ENCODE peak calls at places on chromosome 21, in eight cellular contexts. H is brain microvascular endothelial cell, I is fibroblast of mammary gland, J is dorsolateral prefrontal cortex, F is stomach, B is RWPE1, D is A549, Y is GM23338. P is an unnamed sample.

GRCh38 chr21:33230518-33231324 is 983 bp downstream of the IFNAR2 start:
- DNase-seq in H (peak), I (peak), J (peak), F (no peak), B (peak), D (peak), Y (peak), P (peak)

GRCh38 chr21:35043549-35043948 is 5.6 kb downstream of the RUNX1 start:
- DNase-seq in H (no peak), I (no peak), J (no peak), F (no peak), B (no peak), D (no peak), Y (no peak), P (no peak)

GRCh38 chr21:45098867-45099266 is 24.5 kb downstream of the ADARB1 start:
- DNase-seq in H (no peak), I (peak), J (no peak), F (no peak), B (no peak), D (no peak), Y (peak), P (no peak)

GRCh38 chr21:45282283-45283018 is 5.2 kb downstream of the POFUT2 start:
- DNase-seq in H (no peak), I (no peak), J (no peak), F (peak), B (no peak), D (no peak), Y (no peak), P (no peak)

GRCh38 chr21:45202344-45202743 is 85.4 kb downstream of the POFUT2 start:
- DNase-seq in H (no peak), I (no peak), J (no peak), F (no peak), B (no peak), D (no peak), Y (no peak), P (no peak)

GRCh38 chr21:33396966-33397365 is 6.2 kb upstream of the IFNGR2 start:
- DNase-seq in H (peak), I (peak), J (no peak), F (no peak), B (no peak), D (no peak), Y (no peak), P (no peak)

GRCh38 chr21:14267071-14267470 is 51.1 kb downstream of the RBM11 start:
- DNase-seq in H (no peak), I (no peak), J (no peak), F (no peak), B (no peak), D (no peak), Y (no peak), P (no peak)

GRCh38 chr21:34968414-34969333 is 80.4 kb downstream of the RUNX1 start:
- DNase-seq in H (no peak), I (no peak), J (no peak), F (no peak), B (no peak), D (no peak), Y (no peak), P (no peak)

GRCh38 chr21:32918467-32919140 is 107.1 kb upstream of the OLIG2 start:
- DNase-seq in H (no peak), I (no peak), J (no peak), F (no peak), B (no peak), D (no peak), Y (no peak), P (no peak)

GRCh38 chr21:45558044-45558721 is 15.9 kb upstream of the SLC19A1 start:
- DNase-seq in H (no peak), I (no peak), J (no peak), F (peak), B (no peak), D (no peak), Y (no peak), P (no peak)

GRCh38 chr21:42542596-42542995 is 28.9 kb downstream of the SLC37A1 start:
- DNase-seq in H (no peak), I (no peak), J (no peak), F (no peak), B (no peak), D (no peak), Y (no peak), P (no peak)

GRCh38 chr21:35164380-35164779 is 115.3 kb upstream of the RUNX1 start:
- DNase-seq in H (no peak), I (no peak), J (no peak), F (no peak), B (no peak), D (no peak), Y (no peak), P (no peak)

GRCh38 chr21:38314534-38314933 is 57.7 kb downstream of the KCNJ15 start:
- DNase-seq in H (no peak), I (no peak), J (no peak), F (no peak), B (no peak), D (no peak), Y (no peak), P (no peak)

GRCh38 chr21:32819702-32820101 is 48.1 kb upstream of the PAXBP1 start:
- DNase-seq in H (peak), I (peak), J (no peak), F (no peak), B (no peak), D (no peak), Y (no peak), P (no peak)

GRCh38 chr21:14968029-14968428 is 96.8 kb downstream of the NRIP1 start:
- DNase-seq in H (no peak), I (no peak), J (no peak), F (no peak), B (peak), D (no peak), Y (no peak), P (no peak)

GRCh38 chr21:32611471-32611997 is 643 bp downstream of the CFAP298 start:
- DNase-seq in H (peak), I (peak), J (no peak), F (peak), B (peak), D (peak), Y (peak), P (peak)

GRCh38 chr21:31670065-31670464 is 10.6 kb downstream of the SOD1 start:
- DNase-seq in H (no peak), I (no peak), J (no peak), F (no peak), B (no peak), D (no peak), Y (no peak), P (no peak)

GRCh38 chr21:46096997-46097825 is 701 bp upstream of the COL6A2 start:
- DNase-seq in H (no peak), I (peak), J (no peak), F (peak), B (no peak), D (no peak), Y (peak), P (no peak)

GRCh38 chr21:41374177-41374712 is 12.4 kb downstream of the MX2 start:
- DNase-seq in H (no peak), I (no peak), J (no peak), F (no peak), B (no peak), D (no peak), Y (no peak), P (no peak)
- TF ChIP-seq CTCF in H (no peak), I (no peak), J (no peak), F (no peak), B (no peak), D (no peak), Y (no peak), P (no peak)

DNA sequence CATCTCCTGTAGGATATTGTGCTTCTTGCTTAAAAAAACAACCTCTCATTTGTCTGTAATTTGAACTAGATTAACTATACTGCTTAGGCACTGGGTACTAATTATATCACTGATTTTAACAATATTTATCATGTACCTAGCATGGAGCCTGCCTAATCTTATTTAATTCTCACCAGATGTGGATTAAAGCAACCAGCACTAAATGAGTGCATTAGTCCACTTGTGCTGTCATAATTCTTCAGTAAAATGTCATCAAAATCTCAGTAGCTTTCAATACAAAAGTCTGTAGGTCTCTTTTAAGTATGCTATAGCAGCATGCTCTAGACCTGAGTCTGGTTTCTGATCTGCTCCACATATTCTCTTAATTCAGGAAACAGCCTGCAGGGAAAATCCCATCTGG is 368.1 kb downstream of the NCAM2 start:
- DNase-seq in H (no peak), I (no peak), J (no peak), F (no peak), B (no peak), D (no peak), Y (no peak), P (no peak)
- TF ChIP-seq CTCF in H (no peak), I (no peak), J (no peak), F (no peak), B (no peak), D (no peak), Y (no peak), P (no peak)

GRCh38 chr21:36385909-36386642 is 884 bp downstream of the CHAF1B start:
- DNase-seq in H (no peak), I (peak), J (no peak), F (no peak), B (no peak), D (no peak), Y (peak), P (no peak)

GRCh38 chr21:36388076-36388475 is 2.9 kb downstream of the CHAF1B start:
- DNase-seq in H (no peak), I (no peak), J (no peak), F (no peak), B (no peak), D (no peak), Y (peak), P (no peak)

GRCh38 chr21:36384885-36385232 is 333 bp upstream of the CHAF1B start:
- DNase-seq in H (no peak), I (no peak), J (no peak), F (no peak), B (no peak), D (no peak), Y (no peak), P (no peak)

GRCh38 chr21:36385233-36385908 is at the start of gene CHAF1B:
- DNase-seq in H (peak), I (peak), J (peak), F (peak), B (peak), D (peak), Y (peak), P (peak)

DNA sequence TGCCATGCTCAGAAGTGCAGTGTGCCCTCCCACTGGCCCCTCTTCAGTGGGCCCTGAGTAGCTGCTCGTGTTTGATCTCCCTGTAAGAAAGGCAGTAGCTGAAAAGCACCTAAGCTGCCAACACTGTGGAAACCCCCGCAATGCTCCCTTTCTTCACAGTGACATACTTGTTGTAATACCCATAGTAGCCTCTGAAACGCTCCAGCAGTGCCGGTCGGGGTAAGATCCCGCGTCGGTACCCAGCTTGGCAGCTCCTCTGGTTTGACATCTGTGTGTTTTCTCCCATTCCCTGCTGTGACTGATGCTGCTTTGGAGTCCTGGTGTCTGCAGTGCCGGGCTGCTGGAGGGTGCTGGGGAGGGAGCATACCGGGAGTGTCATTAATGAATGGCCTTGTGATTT is 3.6 kb downstream of the CHAF1B start:
- DNase-seq in H (peak), I (no peak), J (peak), F (no peak), B (peak), D (no peak), Y (peak), P (no peak)
- TF ChIP-seq CTCF in H (peak), I (no peak), J (no peak), F (no peak), B (no peak), D (no peak), Y (peak), P (peak)

GRCh38 chr21:40466893-40467483 is 380.0 kb downstream of the DSCAM start:
- DNase-seq in H (no peak), I (peak), J (peak), F (no peak), B (no peak), D (no peak), Y (peak), P (no peak)
- TF ChIP-seq CTCF in H (peak), I (no peak), J (peak), F (peak), B (peak), D (peak), Y (peak), P (peak)

GRCh38 chr21:37157938-37158337 is 84.9 kb downstream of the TTC3 start:
- DNase-seq in H (no peak), I (no peak), J (no peak), F (no peak), B (no peak), D (no peak), Y (no peak), P (no peak)

GRCh38 chr21:37153935-37154350 is 80.9 kb downstream of the TTC3 start:
- DNase-seq in H (no peak), I (peak), J (no peak), F (peak), B (no peak), D (no peak), Y (no peak), P (no peak)

GRCh38 chr21:37153193-37153934 is 80.3 kb downstream of the TTC3 start:
- DNase-seq in H (no peak), I (peak), J (no peak), F (no peak), B (peak), D (no peak), Y (no peak), P (no peak)

GRCh38 chr21:37159053-37159776 is 86.2 kb downstream of the TTC3 start:
- DNase-seq in H (no peak), I (no peak), J (no peak), F (no peak), B (no peak), D (no peak), Y (no peak), P (no peak)

GRCh38 chr21:37155216-37155615 is 82.2 kb downstream of the TTC3 start:
- DNase-seq in H (no peak), I (no peak), J (no peak), F (no peak), B (no peak), D (no peak), Y (peak), P (no peak)
- TF ChIP-seq CTCF in H (peak), I (no peak), J (no peak), F (no peak), B (no peak), D (no peak), Y (peak), P (peak)

DNA sequence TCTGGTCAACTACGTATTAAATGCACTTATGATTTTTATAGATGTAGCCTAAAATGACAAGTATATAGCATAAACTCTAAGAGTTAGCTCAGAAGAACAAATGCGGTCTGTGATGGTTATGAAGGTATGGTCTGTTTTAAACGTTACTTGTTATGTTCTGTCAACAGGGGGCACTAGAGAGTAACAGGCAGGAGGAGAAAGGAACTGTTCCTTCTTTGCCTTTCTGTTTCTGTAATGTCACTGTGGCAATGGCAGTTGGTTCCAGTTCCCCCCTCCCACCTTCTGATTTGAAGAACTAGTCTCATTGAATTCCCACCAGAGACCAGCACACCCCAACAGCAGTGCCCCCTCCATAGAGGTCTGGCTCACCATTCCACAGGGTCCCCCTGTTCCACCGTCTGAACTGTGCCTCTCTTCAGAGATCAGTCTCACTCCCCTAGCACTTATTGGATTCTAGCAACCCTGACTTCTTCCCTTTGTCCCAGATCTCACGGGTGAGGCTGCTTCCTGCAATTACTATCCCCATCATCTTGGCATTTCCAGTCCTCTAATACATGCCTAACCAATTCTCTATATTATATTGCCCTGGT is 14.0 kb downstream of the KRTAP24-1 start:
- DNase-seq in H (no peak), I (peak), J (no peak), F (no peak), B (no peak), D (no peak), Y (peak), P (no peak)
- TF ChIP-seq CTCF in H (peak), I (peak), J (no peak), F (no peak), B (no peak), D (no peak), Y (peak), P (peak)

GRCh38 chr21:40685121-40685630 is 161.8 kb downstream of the DSCAM start:
- DNase-seq in H (no peak), I (no peak), J (no peak), F (no peak), B (no peak), D (no peak), Y (no peak), P (no peak)
- TF ChIP-seq CTCF in H (no peak), I (no peak), J (no peak), F (no peak), B (no peak), D (no peak), Y (no peak), P (no peak)

DNA sequence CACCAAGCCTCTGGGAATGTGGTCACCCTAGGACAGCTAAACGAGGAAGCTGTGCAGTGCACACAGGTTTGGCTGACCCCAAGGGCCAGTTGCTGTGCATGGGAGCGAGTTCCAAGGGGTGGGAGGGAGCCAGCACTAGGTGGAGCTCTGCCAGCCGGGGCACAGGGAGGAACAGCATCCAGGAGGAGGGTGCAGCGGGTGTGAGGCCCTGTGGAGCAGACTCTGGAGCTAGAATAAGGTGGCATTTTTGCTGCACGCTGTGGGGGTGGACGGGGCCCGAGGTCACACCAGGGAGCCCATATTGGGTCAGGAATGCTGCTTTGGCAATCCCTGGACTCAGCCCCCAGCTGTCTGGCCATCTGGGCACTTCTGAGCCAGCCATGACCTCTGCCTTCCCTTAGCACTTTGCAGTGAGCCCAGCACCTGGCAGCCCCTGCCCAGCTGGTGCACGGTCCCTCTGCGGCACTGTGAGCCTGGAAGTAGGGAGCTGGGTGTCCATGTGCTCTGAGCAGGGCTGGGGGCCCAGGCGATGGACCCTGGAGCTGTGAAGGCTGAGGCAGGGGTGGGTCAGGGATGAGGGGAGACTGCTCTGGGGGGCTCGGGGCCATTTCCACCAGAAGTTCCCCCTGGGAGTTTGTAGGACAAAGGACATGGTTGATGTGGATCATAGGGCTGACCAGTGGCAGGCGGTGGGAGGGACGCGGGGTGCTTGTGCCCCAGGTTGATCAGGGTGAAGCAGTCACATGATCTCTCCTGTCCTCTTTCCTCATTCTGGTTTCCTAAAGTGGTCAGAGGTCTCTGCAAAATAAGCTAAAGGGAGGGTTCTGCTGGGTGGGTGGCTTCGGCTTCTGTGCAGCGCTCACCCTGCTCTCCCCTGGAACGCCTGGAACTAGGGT is 8.9 kb downstream of the PDXK start:
- DNase-seq in H (no peak), I (no peak), J (no peak), F (peak), B (no peak), D (peak), Y (no peak), P (no peak)
- TF ChIP-seq CTCF in H (peak), I (no peak), J (no peak), F (no peak), B (no peak), D (peak), Y (peak), P (no peak)

GRCh38 chr21:30408782-30409494 is 13.1 kb downstream of the KRTAP13-1 start:
- DNase-seq in H (peak), I (peak), J (no peak), F (peak), B (peak), D (peak), Y (peak), P (peak)
- TF ChIP-seq CTCF in H (peak), I (peak), J (no peak), F (peak), B (peak), D (no peak), Y (peak), P (peak)

P was measured in neural crest cell.